ENCODE peak calls at places on chromosomes 16 and 17, in eight cellular contexts. P is bronchial epithelial cell; E is BJ; F is CD8-positive, alpha-beta T cell; B is left ventricle myocardium inferior; W is breast epithelium; I is tibial artery; O is foreskin fibroblast. C is an unnamed sample.

GRCh38 chr16:13099822-13100221 is 198.4 kb downstream of the SHISA9 start:
- DNase-seq in P (no peak), E (no peak), F (no peak), B (no peak), W (no peak), I (no peak), O (no peak), C (no peak)

GRCh38 chr17:45277216-45277849 is 15.4 kb upstream of the SPATA32 start:
- DNase-seq in P (peak), E (no peak), F (peak), B (peak), W (peak), I (peak), O (peak), C (peak)

GRCh38 chr17:51257150-51258081 is 2.4 kb downstream of the MBTD1 start:
- DNase-seq in P (peak), E (no peak), F (no peak), B (no peak), W (no peak), I (no peak), O (no peak), C (no peak)

GRCh38 chr16:46918905-46919792 is 35.0 kb downstream of the GPT2 start:
- DNase-seq in P (no peak), E (no peak), F (no peak), B (no peak), W (no peak), I (no peak), O (no peak), C (no peak)

GRCh38 chr17:34154916-34155730 is 100.0 kb upstream of the CCL2 start:
- DNase-seq in P (no peak), E (no peak), F (no peak), B (no peak), W (no peak), I (no peak), O (no peak), C (peak)

GRCh38 chr17:74610108-74610507 is 13.4 kb downstream of the CD300E start:
- DNase-seq in P (no peak), E (no peak), F (no peak), B (no peak), W (no peak), I (no peak), O (no peak), C (peak)

GRCh38 chr16:82658796-82659195 is 32.0 kb downstream of the CDH13 start:
- DNase-seq in P (no peak), E (no peak), F (no peak), B (no peak), W (no peak), I (no peak), O (no peak), C (no peak)

GRCh38 chr16:84520778-84521770 is 16.6 kb upstream of the MEAK7 start:
- DNase-seq in P (peak), E (no peak), F (no peak), B (no peak), W (no peak), I (no peak), O (no peak), C (no peak)

GRCh38 chr16:8853611-8854010 is 15.2 kb downstream of the CARHSP1 start:
- DNase-seq in P (no peak), E (no peak), F (no peak), B (no peak), W (no peak), I (no peak), O (no peak), C (no peak)

GRCh38 chr16:50313596-50314483 is 47.5 kb downstream of the ADCY7 start:
- DNase-seq in P (no peak), E (no peak), F (peak), B (peak), W (no peak), I (peak), O (no peak), C (no peak)

GRCh38 chr16:19997734-19998133 is 76.0 kb downstream of the GPR139 start:
- DNase-seq in P (no peak), E (no peak), F (no peak), B (no peak), W (no peak), I (no peak), O (no peak), C (no peak)

GRCh38 chr17:32755045-32755805 is 121.7 kb downstream of the MYO1D start:
- DNase-seq in P (peak), E (peak), F (no peak), B (no peak), W (no peak), I (no peak), O (peak), C (peak)

GRCh38 chr16:57651344-57652333 is 16.5 kb upstream of the ADGRG3 start:
- DNase-seq in P (no peak), E (no peak), F (no peak), B (no peak), W (no peak), I (no peak), O (no peak), C (peak)

GRCh38 chr17:28758411-28759121 is 14.8 kb downstream of the TRAF4 start:
- DNase-seq in P (no peak), E (no peak), F (no peak), B (no peak), W (peak), I (peak), O (no peak), C (no peak)

GRCh38 chr17:2138318-2138717 is 83.4 kb downstream of the HIC1 start:
- DNase-seq in P (no peak), E (no peak), F (no peak), B (no peak), W (no peak), I (no peak), O (no peak), C (peak)

GRCh38 chr16:17768257-17768656 is 297.5 kb upstream of the XYLT1 start:
- DNase-seq in P (peak), E (peak), F (no peak), B (no peak), W (no peak), I (no peak), O (peak), C (no peak)

GRCh38 chr16:68445458-68445857 is 2.9 kb downstream of the SMPD3 start:
- DNase-seq in P (peak), E (no peak), F (no peak), B (no peak), W (no peak), I (no peak), O (no peak), C (peak)

GRCh38 chr16:65909310-65910050 is 457.0 kb upstream of the CDH5 start:
- DNase-seq in P (peak), E (no peak), F (no peak), B (no peak), W (no peak), I (no peak), O (no peak), C (peak)

GRCh38 chr17:7579001-7579838 is at the start of gene CD68:
- DNase-seq in P (peak), E (peak), F (peak), B (peak), W (peak), I (peak), O (peak), C (peak)

GRCh38 chr17:35089846-35090193 is 26.3 kb upstream of the RFFL start:
- DNase-seq in P (peak), E (no peak), F (no peak), B (no peak), W (no peak), I (no peak), O (peak), C (peak)

GRCh38 chr17:7842380-7842949 is 8.4 kb downstream of the KDM6B start:
- DNase-seq in P (peak), E (no peak), F (peak), B (peak), W (peak), I (peak), O (peak), C (peak)

GRCh38 chr17:70622382-70623260 is 453.3 kb downstream of the KCNJ2 start:
- DNase-seq in P (peak), E (no peak), F (no peak), B (peak), W (no peak), I (no peak), O (peak), C (peak)

GRCh38 chr16:23575834-23576233 is 18.3 kb downstream of the UBFD1 start:
- DNase-seq in P (no peak), E (no peak), F (no peak), B (no peak), W (no peak), I (no peak), O (no peak), C (peak)

GRCh38 chr16:70711211-70711978 is 25.5 kb upstream of the MTSS2 start:
- DNase-seq in P (no peak), E (no peak), F (no peak), B (no peak), W (no peak), I (no peak), O (no peak), C (no peak)

GRCh38 chr16:76970087-76970744 is 220.8 kb upstream of the MON1B start:
- DNase-seq in P (peak), E (no peak), F (no peak), B (no peak), W (no peak), I (no peak), O (no peak), C (no peak)

GRCh38 chr16:23082161-23082788 is 67.0 kb downstream of the USP31 start:
- DNase-seq in P (peak), E (no peak), F (no peak), B (no peak), W (no peak), I (no peak), O (no peak), C (no peak)

GRCh38 chr17:70987867-70988340 is 818.6 kb downstream of the KCNJ2 start:
- DNase-seq in P (no peak), E (no peak), F (no peak), B (no peak), W (no peak), I (no peak), O (no peak), C (no peak)

GRCh38 chr17:73955616-73956015 is 247.9 kb upstream of the RPL38 start:
- DNase-seq in P (no peak), E (no peak), F (no peak), B (no peak), W (no peak), I (no peak), O (no peak), C (no peak)

GRCh38 chr16:2529061-2529931 is 1.9 kb downstream of the CEMP1 start:
- DNase-seq in P (no peak), E (no peak), F (no peak), B (no peak), W (no peak), I (no peak), O (no peak), C (no peak)

GRCh38 chr17:40451420-40451819 is 8.2 kb downstream of the IGFBP4 start:
- DNase-seq in P (no peak), E (peak), F (no peak), B (peak), W (peak), I (peak), O (peak), C (no peak)

GRCh38 chr16:85328665-85329058 is 216.4 kb upstream of the CIBAR2 start:
- DNase-seq in P (no peak), E (no peak), F (no peak), B (no peak), W (no peak), I (no peak), O (no peak), C (no peak)

GRCh38 chr17:57890857-57891232 is 41.0 kb upstream of the MRPS23 start:
- DNase-seq in P (no peak), E (no peak), F (no peak), B (no peak), W (no peak), I (no peak), O (no peak), C (no peak)

GRCh38 chr16:8729779-8730334 is 55.4 kb downstream of the ABAT start:
- DNase-seq in P (no peak), E (no peak), F (no peak), B (no peak), W (peak), I (peak), O (no peak), C (no peak)

GRCh38 chr16:65624246-65624645 is 502.4 kb upstream of the CDH11 start:
- DNase-seq in P (no peak), E (no peak), F (no peak), B (no peak), W (no peak), I (no peak), O (no peak), C (no peak)

GRCh38 chr17:3802461-3803307 is 1.7 kb upstream of the ITGAE start:
- DNase-seq in P (peak), E (peak), F (no peak), B (no peak), W (no peak), I (no peak), O (peak), C (no peak)

GRCh38 chr17:34171245-34171818 is 83.8 kb upstream of the CCL2 start:
- DNase-seq in P (peak), E (no peak), F (peak), B (peak), W (peak), I (no peak), O (no peak), C (peak)

GRCh38 chr16:64615647-64616280 is 506.1 kb downstream of the CDH11 start:
- DNase-seq in P (no peak), E (no peak), F (no peak), B (peak), W (no peak), I (peak), O (no peak), C (peak)

GRCh38 chr17:81713556-81714411 is 1.7 kb downstream of the SLC25A10 start:
- DNase-seq in P (no peak), E (no peak), F (no peak), B (no peak), W (no peak), I (no peak), O (no peak), C (no peak)
- H3K4me3 ChIP-seq in P (no peak), E (no peak), F (no peak), B (peak), W (no peak), I (no peak), O (peak), C (peak)

DNA sequence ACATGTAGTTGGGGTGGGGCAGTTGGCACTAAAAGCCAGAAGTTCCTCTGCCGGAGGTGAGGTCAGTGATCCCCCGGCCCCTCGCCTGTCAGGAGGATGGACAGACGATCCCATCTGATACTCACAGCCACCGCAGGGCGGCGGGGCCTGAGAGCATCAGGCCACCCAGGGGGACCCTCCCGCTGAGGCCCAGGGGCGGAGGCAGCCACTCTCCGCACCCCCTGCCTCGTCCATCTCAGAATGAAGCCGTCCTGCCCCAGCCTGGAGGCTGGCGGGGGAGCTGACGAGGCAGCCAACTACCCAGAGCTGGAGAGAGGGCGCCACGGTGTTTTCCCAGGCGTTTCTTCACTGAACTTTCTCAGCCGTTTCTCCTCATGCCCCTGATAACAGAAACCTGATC is 22.6 kb downstream of the TPSD1 start:
- DNase-seq in P (no peak), E (no peak), F (no peak), B (no peak), W (no peak), I (no peak), O (no peak), C (no peak)
- H3K4me3 ChIP-seq in P (no peak), E (no peak), F (no peak), B (no peak), W (no peak), I (no peak), O (no peak), C (no peak)

DNA sequence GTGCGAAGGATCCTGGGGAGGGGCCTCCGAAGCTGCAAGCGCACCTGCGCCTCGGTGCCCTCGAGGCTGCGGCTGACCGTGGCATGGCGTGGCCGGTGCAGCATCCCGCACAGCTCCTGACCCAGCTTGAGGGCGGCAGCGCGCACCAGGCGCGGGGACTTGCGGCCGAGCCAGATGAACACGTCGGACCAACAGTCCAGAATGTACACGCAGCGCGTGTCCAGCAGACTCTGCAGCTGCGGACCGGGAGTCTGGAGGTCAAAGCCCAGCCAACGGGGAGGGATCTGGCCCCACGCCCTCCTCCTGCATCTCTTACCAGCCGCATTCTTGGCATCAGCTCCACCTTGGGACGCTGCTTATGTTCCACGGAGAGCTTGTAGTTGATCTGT is 10.9 kb downstream of the FLII start:
- DNase-seq in P (no peak), E (no peak), F (no peak), B (peak), W (no peak), I (no peak), O (no peak), C (no peak)
- H3K4me3 ChIP-seq in P (no peak), E (no peak), F (no peak), B (no peak), W (no peak), I (no peak), O (no peak), C (no peak)

DNA sequence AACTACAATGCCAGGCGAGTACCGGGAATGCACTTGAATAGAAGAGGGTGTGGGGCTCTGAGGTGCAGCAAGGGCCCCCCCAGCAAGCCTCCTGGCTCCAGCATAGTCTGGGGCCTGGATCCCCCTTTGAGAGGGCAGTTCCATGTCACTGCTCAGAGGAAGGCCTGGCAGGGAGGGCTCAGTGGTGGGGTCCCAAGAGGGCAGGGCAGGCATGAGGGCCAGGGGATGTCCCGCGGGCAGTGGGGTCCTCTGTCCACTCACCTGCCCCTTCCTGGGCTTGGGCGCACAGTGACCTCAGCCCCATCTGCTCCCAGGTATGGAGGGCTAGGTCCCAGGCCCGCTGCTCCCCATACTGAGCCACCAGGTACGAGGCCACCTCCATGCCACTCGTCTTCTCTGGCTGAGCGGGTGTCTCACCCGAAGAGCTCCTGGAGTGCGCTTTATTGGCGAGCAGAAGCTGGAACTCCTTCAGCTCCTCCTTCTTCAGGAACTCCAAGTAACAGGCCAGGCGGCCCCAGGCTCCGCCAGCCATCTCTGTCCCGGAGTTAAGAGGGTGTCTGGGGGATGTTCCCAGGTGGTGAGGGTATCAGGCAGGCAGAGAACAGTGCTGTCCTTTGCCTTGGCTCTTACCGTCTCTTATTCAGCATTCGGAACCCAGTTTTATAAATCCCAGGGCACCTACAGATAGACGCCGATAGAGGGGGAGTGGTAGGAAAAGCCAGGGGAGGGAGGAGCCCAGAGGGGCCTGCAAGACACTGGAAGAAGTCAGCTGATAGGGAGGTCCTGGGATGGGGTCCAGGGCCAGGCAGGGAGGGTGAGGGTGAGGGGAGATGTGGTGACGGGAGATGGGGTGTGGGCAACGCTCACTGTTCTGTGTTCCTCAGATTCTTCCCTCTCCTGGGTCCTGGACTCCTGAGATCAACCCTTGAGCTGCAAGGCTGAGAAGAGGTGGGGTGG is 605 bp downstream of the NLRP1 start:
- DNase-seq in P (peak), E (no peak), F (no peak), B (peak), W (no peak), I (peak), O (no peak), C (no peak)
- H3K4me3 ChIP-seq in P (peak), E (peak), F (peak), B (peak), W (peak), I (peak), O (peak), C (peak)

DNA sequence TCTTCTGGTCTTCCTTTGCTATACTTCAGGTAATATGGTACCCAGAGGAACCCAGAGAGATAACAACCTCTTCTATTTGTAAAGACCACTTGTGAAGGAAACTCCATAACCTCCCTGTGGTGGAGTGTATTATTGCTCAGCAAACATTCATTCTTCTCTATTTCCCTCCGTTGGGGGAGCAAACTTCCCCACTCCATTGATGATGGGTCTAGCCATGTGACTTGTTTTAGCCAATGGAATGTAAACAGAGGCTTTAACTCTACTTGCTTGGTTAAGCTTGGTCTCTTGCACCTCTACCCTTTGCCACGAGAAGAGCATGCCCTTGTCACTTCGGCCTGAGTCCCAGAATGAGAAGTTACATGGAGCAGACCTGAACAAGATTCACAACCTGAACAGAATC is 30.0 kb upstream of the SKAP1 start:
- DNase-seq in P (no peak), E (no peak), F (no peak), B (no peak), W (no peak), I (no peak), O (no peak), C (no peak)
- H3K4me3 ChIP-seq in P (no peak), E (no peak), F (no peak), B (no peak), W (no peak), I (no peak), O (no peak), C (no peak)

DNA sequence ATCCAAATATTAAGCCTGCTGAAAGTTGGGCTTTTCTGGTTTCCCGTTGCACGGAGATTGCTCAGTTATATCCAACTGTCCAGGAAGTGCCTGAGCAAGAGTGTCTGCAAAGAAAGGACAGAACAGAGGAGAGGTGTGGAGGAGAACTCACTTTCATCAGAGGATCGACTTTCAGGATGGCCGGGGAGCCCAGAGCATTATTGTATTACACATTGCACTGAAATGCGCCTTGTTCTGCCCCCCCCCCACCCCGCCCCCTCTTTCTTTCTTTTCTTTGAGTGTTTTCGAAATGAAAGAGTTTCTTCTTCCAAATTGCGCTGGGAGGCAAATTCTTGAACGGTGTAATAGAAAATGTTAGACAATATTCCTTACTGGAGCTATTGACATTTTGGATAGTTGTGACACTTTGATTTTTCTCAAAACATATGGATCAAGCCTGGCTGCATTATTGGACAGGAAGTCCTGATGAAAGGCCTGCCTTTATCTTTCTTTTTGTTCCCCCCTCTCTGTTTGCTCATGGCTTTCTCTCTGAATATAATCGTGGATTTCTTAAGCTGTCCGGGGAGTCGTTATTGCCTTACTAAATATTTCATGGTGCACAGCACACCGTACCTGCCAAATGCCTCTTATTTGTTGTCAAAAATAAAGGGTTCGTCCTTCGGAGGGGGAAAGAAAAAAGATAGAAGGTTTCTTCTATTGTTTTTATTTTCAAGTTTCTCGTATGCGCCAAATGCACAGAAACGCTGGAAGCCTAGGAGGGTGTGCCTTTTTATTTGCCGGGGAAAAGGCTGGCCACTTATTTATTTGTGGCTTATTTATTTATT is 110.8 kb downstream of the IRX3 start:
- DNase-seq in P (no peak), E (no peak), F (no peak), B (no peak), W (no peak), I (no peak), O (peak), C (no peak)
- H3K4me3 ChIP-seq in P (no peak), E (no peak), F (no peak), B (peak), W (peak), I (no peak), O (peak), C (no peak)

GRCh38 chr17:81120149-81120484 is 45.2 kb upstream of the PVALEF start:
- DNase-seq in P (no peak), E (no peak), F (no peak), B (no peak), W (no peak), I (no peak), O (no peak), C (no peak)
- H3K4me3 ChIP-seq in P (no peak), E (peak), F (no peak), B (peak), W (no peak), I (no peak), O (no peak), C (no peak)

C was measured in Jurkat, Clone E6-1.